ENCODE peak calls at places on chromosomes 5 and 9, in eight cellular contexts. N is GM23338, I is HCT116, Z is HepG2, Y is endothelial cell of umbilical vein, B is H1, F is GM12878, A is K562. V is an unnamed sample.

GRCh38 chr9:120571443-120572257 is 8.3 kb downstream of the CDK5RAP2 start:
- DNase-seq in I (no peak), N (no peak), F (no peak), Z (peak), B (no peak), A (no peak), Y (no peak), V (no peak)

GRCh38 chr5:17090839-17091238 is 126.6 kb upstream of the BASP1 start:
- DNase-seq in N (no peak), Y (no peak), B (no peak), F (no peak), I (no peak), A (no peak), Z (no peak), V (no peak)

GRCh38 chr9:347667-348292 is 133.1 kb downstream of the DOCK8 start:
- DNase-seq in B (no peak), N (peak), Z (peak), I (peak), F (no peak), Y (peak), A (peak), V (peak)

GRCh38 chr9:130918870-130919558 is 20.0 kb downstream of the FIBCD1 start:
- DNase-seq in F (no peak), I (no peak), Y (no peak), A (no peak), N (no peak), Z (no peak), B (no peak), V (no peak)

GRCh38 chr9:23005061-23005690 is 558.6 kb downstream of the DMRTA1 start:
- DNase-seq in N (peak), Y (no peak), F (no peak), A (no peak), I (no peak), B (no peak), Z (no peak), V (no peak)

GRCh38 chr5:4348418-4348817 is 752.8 kb downstream of the IRX1 start:
- DNase-seq in Y (no peak), I (no peak), N (no peak), F (no peak), A (no peak), Z (no peak), B (no peak), V (no peak)

GRCh38 chr9:104826109-104826775 is 62.3 kb downstream of the NIPSNAP3B start:
- DNase-seq in Z (no peak), F (no peak), I (no peak), Y (no peak), N (no peak), A (no peak), B (no peak), V (no peak)

GRCh38 chr5:128254789-128255188 is 171.2 kb downstream of the SLC12A2 start:
- DNase-seq in Z (no peak), N (no peak), F (no peak), A (no peak), I (no peak), Y (peak), B (no peak), V (no peak)

GRCh38 chr9:131676431-131676972 is 63.4 kb downstream of the RAPGEF1 start:
- DNase-seq in Y (no peak), I (no peak), B (no peak), F (peak), N (no peak), Z (no peak), A (no peak), V (no peak)

GRCh38 chr5:173804579-173804978 is 83.6 kb upstream of the CPEB4 start:
- DNase-seq in A (no peak), B (no peak), N (no peak), F (no peak), Z (no peak), Y (no peak), I (no peak), V (no peak)

GRCh38 chr5:157545911-157546310 is 29.7 kb downstream of the ADAM19 start:
- DNase-seq in A (no peak), Z (no peak), I (no peak), Y (no peak), F (no peak), N (no peak), B (no peak), V (no peak)

DNA sequence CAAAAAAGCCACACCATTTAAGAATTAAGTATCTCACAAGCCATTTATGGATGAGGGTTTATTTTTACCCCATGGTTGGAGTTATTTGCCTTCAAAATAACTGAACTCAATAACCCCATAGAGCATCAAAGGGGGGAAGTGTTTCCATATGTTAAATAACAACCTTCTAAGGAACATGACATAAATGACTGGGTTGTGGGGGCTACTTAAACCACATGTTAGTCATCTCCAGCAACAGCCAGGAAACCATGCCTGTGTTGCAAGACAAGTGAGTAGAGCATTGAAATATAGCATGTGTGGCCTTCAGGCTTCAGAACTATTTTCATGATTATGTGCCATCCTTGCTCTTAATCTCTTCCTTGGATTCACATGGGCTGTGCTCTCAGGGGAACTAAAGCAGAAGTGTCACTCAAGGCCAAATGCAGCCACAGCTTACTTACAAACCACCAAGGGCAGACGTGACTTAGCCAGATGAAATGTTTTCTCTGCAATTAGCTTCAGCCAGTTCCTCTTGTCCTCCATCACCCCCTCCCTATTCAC is 431.2 kb downstream of the AGTPBP1 start:
- DNase-seq in A (no peak), Z (no peak), Y (no peak), F (no peak), I (no peak), N (no peak), B (no peak), V (no peak)
- TF ChIP-seq EZH2 in A (no peak), Z (no peak), Y (no peak), F (no peak), I (no peak), N (no peak), B (no peak), V (no peak)

DNA sequence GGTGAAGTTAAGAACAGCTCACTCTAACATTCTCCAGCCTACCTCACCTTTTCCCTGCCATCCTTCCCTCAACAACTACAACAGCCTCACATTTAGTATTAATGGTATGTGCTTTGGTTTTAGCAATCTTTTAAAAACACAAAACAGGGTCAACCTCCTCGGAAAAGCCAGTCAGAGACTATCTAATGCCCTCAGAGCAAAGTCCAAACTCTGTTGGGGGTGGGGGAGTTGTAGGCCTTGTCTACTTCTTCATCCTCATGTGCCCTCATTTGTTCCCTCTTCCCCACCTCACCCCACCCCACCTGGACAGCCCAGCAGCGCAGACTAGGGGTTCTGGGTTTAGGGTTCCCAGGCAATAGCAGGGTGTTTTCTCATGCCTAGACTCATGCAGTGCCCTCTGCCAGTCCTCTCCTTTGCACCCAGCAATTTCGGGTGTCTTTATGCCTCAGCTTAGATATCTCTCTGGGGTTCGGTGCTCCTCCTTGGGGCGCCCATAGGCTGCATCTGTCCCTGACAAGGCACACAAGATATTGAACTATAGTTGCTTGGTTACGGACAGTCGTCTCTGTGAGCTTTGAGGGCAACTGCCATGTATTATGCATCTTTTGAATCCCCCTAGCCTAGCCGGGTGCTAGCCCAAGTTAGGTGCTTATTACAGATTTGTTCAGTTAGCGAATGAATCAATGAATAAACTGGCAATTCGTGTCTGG is 767 bp upstream of the TCOF1 start:
- DNase-seq in N (no peak), Y (no peak), I (no peak), B (no peak), Z (no peak), A (no peak), F (no peak), V (no peak)
- H3K27ac ChIP-seq in N (no peak), Y (no peak), I (no peak), B (no peak), Z (peak), A (no peak), F (no peak), V (peak)

GRCh38 chr5:180875860-180876426 is 14.9 kb upstream of the ZFP62 start:
- DNase-seq in F (no peak), Z (no peak), I (no peak), N (no peak), Y (no peak), A (no peak), B (no peak), V (no peak)

GRCh38 chr5:180874804-180875582 is 13.9 kb upstream of the ZFP62 start:
- DNase-seq in B (no peak), Y (no peak), N (no peak), I (no peak), F (no peak), A (no peak), Z (no peak), V (no peak)

GRCh38 chr5:180870669-180871068 is 9.6 kb upstream of the ZFP62 start:
- DNase-seq in Z (no peak), Y (no peak), B (no peak), A (no peak), I (no peak), F (no peak), N (no peak), V (no peak)

GRCh38 chr5:180872419-180872818 is 11.3 kb upstream of the ZFP62 start:
- DNase-seq in B (no peak), Y (no peak), N (no peak), Z (no peak), I (no peak), A (no peak), F (no peak), V (no peak)

DNA sequence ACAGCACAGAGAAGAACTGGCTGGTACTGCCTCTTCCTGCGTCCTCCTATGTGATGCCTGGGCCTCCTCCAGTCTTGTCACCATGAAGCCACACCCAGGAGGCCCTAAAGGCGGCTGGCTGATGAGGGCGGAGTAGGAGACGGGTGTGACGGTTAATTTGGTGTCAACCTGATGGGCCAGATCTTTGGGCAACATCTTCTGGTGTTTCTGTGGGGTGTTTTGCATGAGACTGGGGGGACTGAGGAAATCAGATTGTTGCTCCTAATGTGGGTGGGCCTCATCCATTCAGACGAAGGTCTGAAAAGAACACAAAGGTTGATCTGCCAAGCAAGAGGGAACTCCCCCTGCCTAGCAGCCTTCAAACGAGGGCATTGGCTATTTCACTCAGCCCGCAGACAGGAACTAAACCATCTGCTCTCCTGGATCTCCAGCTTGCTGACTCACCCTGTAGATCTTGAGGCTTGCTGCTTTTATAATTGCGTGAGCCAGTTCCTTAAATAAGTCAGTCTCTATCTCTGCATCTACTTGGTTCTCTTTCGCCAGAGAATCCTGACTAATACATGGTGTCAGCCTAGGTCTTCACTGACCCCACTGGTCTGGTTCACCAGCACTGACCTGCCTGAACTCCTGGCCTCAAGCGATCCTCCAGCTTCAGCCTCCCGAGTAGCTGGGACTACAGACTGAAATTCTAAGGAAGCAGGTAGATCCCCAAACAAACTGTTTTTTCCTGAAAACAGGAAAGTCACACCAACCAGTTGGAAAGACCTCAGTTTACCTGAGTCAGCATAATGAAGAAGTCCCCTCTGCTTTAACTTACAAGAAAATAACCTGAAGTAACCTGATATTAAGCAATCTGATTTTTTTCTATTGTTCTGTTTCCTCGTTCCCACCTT is 12.8 kb upstream of the ZFP62 start:
- DNase-seq in Y (no peak), I (no peak), N (no peak), F (peak), B (no peak), Z (no peak), A (peak), V (no peak)
- TF ChIP-seq POLR2AphosphoS5 in Y (no peak), I (no peak), N (no peak), F (no peak), B (no peak), Z (no peak), A (no peak), V (no peak)

DNA sequence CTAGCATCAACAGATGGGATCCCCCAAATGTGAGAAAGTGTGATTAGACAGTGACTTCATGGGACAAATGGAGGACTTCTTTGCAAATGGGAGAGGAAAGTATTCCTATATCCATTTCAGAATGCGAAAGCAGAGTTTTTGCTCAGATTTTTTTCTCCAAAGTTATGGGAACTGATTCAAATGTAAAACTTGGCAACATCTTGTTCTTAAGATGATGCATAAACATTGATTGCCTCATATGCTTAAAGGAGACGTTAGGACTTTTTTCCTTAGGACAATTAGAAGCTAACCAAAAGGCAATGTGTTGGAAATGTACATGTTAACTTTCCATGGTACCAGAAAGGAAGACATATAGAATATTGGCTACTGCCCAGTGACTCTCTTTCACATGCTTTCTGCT is 704.4 kb upstream of the ZNF608 start:
- DNase-seq in F (no peak), A (no peak), B (no peak), Y (no peak), Z (no peak), N (no peak), I (no peak), V (no peak)
- TF ChIP-seq EZH2 in F (no peak), A (no peak), B (no peak), Y (no peak), Z (no peak), N (no peak), I (no peak), V (no peak)

GRCh38 chr9:133979921-133980863 is 11.9 kb downstream of the VAV2 start:
- DNase-seq in I (no peak), Y (no peak), Z (no peak), B (no peak), A (no peak), N (no peak), F (no peak), V (no peak)
- H3K27ac ChIP-seq in I (no peak), Y (no peak), Z (peak), B (no peak), A (no peak), N (peak), F (peak), V (no peak)

GRCh38 chr9:137042751-137043727 is 2.9 kb downstream of the NPDC1 start:
- DNase-seq in A (no peak), B (no peak), Z (no peak), Y (no peak), N (no peak), F (no peak), I (no peak), V (no peak)
- TF ChIP-seq POLR2AphosphoS5 in A (no peak), B (no peak), Z (no peak), Y (no peak), N (no peak), F (no peak), I (no peak), V (no peak)

DNA sequence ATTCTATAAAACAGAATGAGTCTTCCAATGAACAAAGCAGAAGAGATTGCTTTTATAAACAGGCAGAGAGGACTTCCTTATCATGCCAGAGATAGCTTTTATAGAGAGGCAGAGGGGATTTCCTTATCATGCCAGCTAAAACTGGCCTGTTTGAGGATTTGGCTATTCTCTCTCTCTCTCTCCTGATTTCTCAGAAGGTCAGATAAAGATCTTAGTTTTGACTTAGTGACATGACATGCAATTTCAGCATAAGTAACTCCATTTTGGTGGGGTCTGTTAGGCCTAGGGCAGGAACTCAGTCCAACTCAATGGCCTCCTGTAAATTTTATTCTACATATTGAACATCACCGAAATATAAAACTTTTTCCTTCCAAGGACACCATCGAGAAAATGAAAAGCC is 31.5 kb upstream of the DENND4C start:
- DNase-seq in Z (no peak), N (no peak), F (no peak), Y (no peak), I (no peak), A (no peak), B (no peak), V (no peak)
- TF ChIP-seq EZH2 in Z (no peak), N (no peak), F (no peak), Y (no peak), I (no peak), A (no peak), B (no peak), V (no peak)

GRCh38 chr9:72972636-72973035 is 19.8 kb upstream of the ALDH1A1 start:
- DNase-seq in Z (no peak), A (no peak), Y (no peak), B (no peak), N (no peak), I (no peak), F (no peak), V (no peak)
- H3K27ac ChIP-seq in Z (no peak), A (no peak), Y (no peak), B (no peak), N (no peak), I (no peak), F (no peak), V (no peak)

V was measured in SK-N-MC.